ENCODE peak calls at places on chromosomes 7 and 10, in five cellular contexts. Y is central memory CD4-positive, alpha-beta T cell; T is astrocyte of the spinal cord; P is retina; E is stimulated activated CD4-positive, alpha-beta T cell treated with anti-CD3 and anti-CD28 coated beads, Interleukin-2, amount 100 ng/mL, for 24 hours. I is an unnamed sample.

GRCh38 chr7:92645531-92646061 is 55.4 kb upstream of the FAM133B start:
- DNase-seq in E (no peak), Y (no peak), P (peak), T (no peak), I (no peak)

GRCh38 chr7:77657427-77658331 is 38.6 kb upstream of the RSBN1L start:
- DNase-seq in P (peak), E (no peak), T (peak), Y (peak), I (peak)

GRCh38 chr7:52831321-52831720 is 204.1 kb upstream of the POM121L12 start:
- DNase-seq in T (peak), Y (no peak), E (no peak), P (no peak), I (no peak)

GRCh38 chr10:625751-626711 is 63.4 kb downstream of the DIP2C start:
- DNase-seq in P (peak), E (no peak), Y (no peak), T (no peak), I (peak)

GRCh38 chr7:15049157-15049556 is 146.6 kb upstream of the DGKB start:
- DNase-seq in P (no peak), T (no peak), Y (no peak), E (no peak), I (no peak)

GRCh38 chr7:90933984-90934383 is 330.2 kb upstream of the FZD1 start:
- DNase-seq in Y (no peak), T (no peak), E (no peak), P (no peak), I (no peak)

GRCh38 chr10:34698979-34699378 is 116.1 kb downstream of the PARD3 start:
- DNase-seq in P (no peak), Y (no peak), T (peak), E (no peak), I (no peak)

GRCh38 chr7:75716992-75717626 is 21.6 kb downstream of the HIP1 start:
- DNase-seq in P (no peak), Y (no peak), T (peak), E (no peak), I (peak)

GRCh38 chr10:117217196-117217761 is 20.0 kb downstream of the KCNK18 start:
- DNase-seq in T (no peak), P (no peak), E (peak), Y (no peak), I (no peak)

I was measured in mesenchymal stem cell.